ENCODE peak calls at places on chromosomes 4 and X, in nine cellular contexts. C, L, Z, R, M, P, N, E and H are unnamed samples.

GRCh38 chrX:45788941-45789348 is 588.3 kb upstream of the DIPK2B start:
- DNase-seq in M (no peak), E (no peak), N (no peak), P (no peak), R (peak), Z (no peak), C (peak), L (no peak), H (no peak)

GRCh38 chr4:113869743-113870375 is 108.3 kb upstream of the CAMK2D start:
- DNase-seq in P (peak), E (no peak), N (peak), C (peak), M (no peak), Z (peak), R (no peak), L (no peak), H (peak)

GRCh38 chrX:123476636-123477219 is 256.1 kb downstream of the THOC2 start:
- DNase-seq in Z (no peak), L (no peak), R (no peak), P (no peak), C (no peak), N (no peak), M (no peak), E (no peak), H (no peak)

GRCh38 chr4:149280886-149281285 is 534.8 kb downstream of the IQCM start:
- DNase-seq in L (no peak), C (no peak), Z (no peak), P (no peak), M (no peak), N (no peak), R (no peak), E (no peak), H (no peak)

GRCh38 chrX:119516157-119516702 is 48.0 kb downstream of the SLC25A5 start:
- DNase-seq in Z (peak), C (peak), M (peak), N (peak), L (no peak), E (peak), R (peak), P (no peak), H (peak)

GRCh38 chrX:17719651-17720050 is 17.6 kb upstream of the SCML1 start:
- DNase-seq in R (no peak), M (no peak), P (no peak), L (no peak), N (no peak), Z (no peak), C (no peak), E (no peak), H (no peak)

GRCh38 chrX:152632445-152633097 is 5.1 kb upstream of the GABRQ start:
- DNase-seq in C (peak), M (no peak), P (no peak), E (no peak), L (peak), R (peak), Z (peak), N (no peak), H (peak)

GRCh38 chr4:47553329-47554125 is 68.5 kb downstream of the ATP10D start:
- DNase-seq in R (no peak), M (no peak), P (no peak), L (no peak), N (no peak), C (peak), E (no peak), Z (no peak), H (peak)

GRCh38 chr4:153110739-153111138 is 93.5 kb upstream of the TRIM2 start:
- DNase-seq in E (no peak), R (no peak), C (no peak), N (no peak), P (no peak), Z (no peak), L (no peak), M (no peak), H (peak)